ENCODE peak calls at places on chromosome 17, in four cellular contexts. V, Q, W and R are unnamed samples.

GRCh38 chr17:32495347-32496253 is 8.8 kb downstream of the CDK5R1 start:
- DNase-seq in Q (peak), V (peak), W (no peak), R (no peak)

GRCh38 chr17:61463068-61463980 is 11.1 kb downstream of the TBX4 start:
- DNase-seq in W (no peak), Q (peak), V (no peak), R (no peak)

GRCh38 chr17:50272711-50273653 is 1.3 kb upstream of the TMEM92 start:
- DNase-seq in Q (peak), W (no peak), V (peak), R (no peak)

GRCh38 chr17:35973333-35974260 is 7.7 kb downstream of the CCL16 start:
- DNase-seq in V (peak), Q (no peak), W (peak), R (no peak)

GRCh38 chr17:65467156-65467555 is 94.3 kb downstream of the AXIN2 start:
- DNase-seq in W (no peak), Q (no peak), V (no peak), R (no peak)

GRCh38 chr17:31561469-31562412 is 170.3 kb downstream of the RAB11FIP4 start:
- DNase-seq in V (no peak), W (no peak), Q (no peak), R (no peak)

GRCh38 chr17:50459756-50460155 is 8.9 kb downstream of the CHAD start:
- DNase-seq in V (no peak), W (no peak), Q (no peak), R (no peak)

GRCh38 chr17:8621585-8621984 is 8.9 kb downstream of the MYH10 start:
- DNase-seq in W (no peak), V (no peak), Q (no peak), R (no peak)

GRCh38 chr17:59365383-59365981 is 34.0 kb downstream of the YPEL2 start:
- DNase-seq in Q (no peak), V (no peak), W (no peak), R (peak)

GRCh38 chr17:12492450-12492849 is 173.2 kb upstream of the MYOCD start:
- DNase-seq in Q (no peak), V (no peak), W (no peak), R (no peak)

GRCh38 chr17:74107107-74107506 is 96.4 kb upstream of the RPL38 start:
- DNase-seq in W (no peak), Q (no peak), V (no peak), R (no peak)

GRCh38 chr17:73338050-73338491 is 26.3 kb upstream of the CDC42EP4 start:
- DNase-seq in Q (no peak), V (no peak), W (no peak), R (no peak)

GRCh38 chr17:46928472-46929261 is 5.7 kb downstream of the GOSR2 start:
- DNase-seq in V (no peak), W (no peak), Q (no peak), R (no peak)

GRCh38 chr17:9577402-9577709 is 914 bp downstream of the CFAP52 start:
- DNase-seq in W (no peak), V (no peak), Q (no peak), R (no peak)

GRCh38 chr17:78623541-78623940 is 46.3 kb upstream of the DNAH17 start:
- DNase-seq in V (no peak), W (no peak), Q (no peak), R (no peak)

GRCh38 chr17:7747586-7747985 is 30.0 kb downstream of the DNAH2 start:
- DNase-seq in V (no peak), Q (no peak), W (no peak), R (no peak)

GRCh38 chr17:62675260-62675659 is 47.8 kb downstream of the MRC2 start:
- DNase-seq in W (no peak), Q (no peak), V (no peak), R (peak)

GRCh38 chr17:63441654-63442053 is 4.5 kb downstream of the CYB561 start:
- DNase-seq in Q (no peak), W (no peak), V (no peak), R (no peak)

GRCh38 chr17:75246404-75246803 is 15.0 kb downstream of the GGA3 start:
- DNase-seq in V (no peak), W (no peak), Q (no peak), R (no peak)

GRCh38 chr17:77287432-77288068 is 146.8 kb downstream of the SEC14L1 start:
- DNase-seq in W (peak), V (peak), Q (no peak), R (peak)

GRCh38 chr17:61383689-61384201 is 15.9 kb upstream of the TBX2 start:
- DNase-seq in Q (no peak), W (no peak), V (no peak), R (no peak)

GRCh38 chr17:80646328-80646727 is 101.7 kb downstream of the RPTOR start:
- DNase-seq in V (no peak), W (no peak), Q (no peak), R (peak)

GRCh38 chr17:17304521-17304985 is 1.4 kb downstream of the NT5M start:
- DNase-seq in W (no peak), V (no peak), Q (no peak), R (no peak)

GRCh38 chr17:78105101-78105500 is 23.5 kb downstream of the TMC6 start:
- DNase-seq in V (no peak), W (no peak), Q (no peak), R (no peak)

GRCh38 chr17:49132699-49133364 is at the start of gene B4GALNT2:
- DNase-seq in V (no peak), W (no peak), Q (peak), R (no peak)

GRCh38 chr17:63116967-63117366 is 150.9 kb downstream of the TANC2 start:
- DNase-seq in W (peak), V (no peak), Q (no peak), R (no peak)

GRCh38 chr17:77022766-77023165 is 118.0 kb upstream of the SEC14L1 start:
- DNase-seq in Q (no peak), W (no peak), V (no peak), R (no peak)

GRCh38 chr17:68396795-68397536 is 60.3 kb downstream of the WIPI1 start:
- DNase-seq in Q (no peak), V (no peak), W (no peak), R (no peak)

GRCh38 chr17:68182940-68183551 is 64.8 kb upstream of the AMZ2 start:
- DNase-seq in V (no peak), W (peak), Q (no peak), R (no peak)

GRCh38 chr17:38703742-38704644 is 1.1 kb upstream of the MLLT6 start:
- DNase-seq in Q (peak), V (peak), W (peak), R (peak)

GRCh38 chr17:38967290-38967738 is at the start of gene FBXO47:
- DNase-seq in Q (peak), W (peak), V (peak), R (peak)

GRCh38 chr17:65560628-65561371 is 648 bp downstream of the AXIN2 start:
- DNase-seq in W (peak), Q (peak), V (peak), R (peak)

GRCh38 chr17:77560417-77560816 is 398.1 kb upstream of the TNRC6C start:
- DNase-seq in V (no peak), Q (no peak), W (no peak), R (no peak)

GRCh38 chr17:35684046-35684802 is 47.2 kb upstream of the RASL10B start:
- DNase-seq in Q (no peak), V (no peak), W (peak), R (no peak)

GRCh38 chr17:43879723-43880419 is 27.5 kb downstream of the MPP2 start:
- DNase-seq in Q (no peak), V (no peak), W (no peak), R (no peak)
- H3K27ac ChIP-seq in Q (no peak), V (no peak), W (no peak), R (no peak)

DNA sequence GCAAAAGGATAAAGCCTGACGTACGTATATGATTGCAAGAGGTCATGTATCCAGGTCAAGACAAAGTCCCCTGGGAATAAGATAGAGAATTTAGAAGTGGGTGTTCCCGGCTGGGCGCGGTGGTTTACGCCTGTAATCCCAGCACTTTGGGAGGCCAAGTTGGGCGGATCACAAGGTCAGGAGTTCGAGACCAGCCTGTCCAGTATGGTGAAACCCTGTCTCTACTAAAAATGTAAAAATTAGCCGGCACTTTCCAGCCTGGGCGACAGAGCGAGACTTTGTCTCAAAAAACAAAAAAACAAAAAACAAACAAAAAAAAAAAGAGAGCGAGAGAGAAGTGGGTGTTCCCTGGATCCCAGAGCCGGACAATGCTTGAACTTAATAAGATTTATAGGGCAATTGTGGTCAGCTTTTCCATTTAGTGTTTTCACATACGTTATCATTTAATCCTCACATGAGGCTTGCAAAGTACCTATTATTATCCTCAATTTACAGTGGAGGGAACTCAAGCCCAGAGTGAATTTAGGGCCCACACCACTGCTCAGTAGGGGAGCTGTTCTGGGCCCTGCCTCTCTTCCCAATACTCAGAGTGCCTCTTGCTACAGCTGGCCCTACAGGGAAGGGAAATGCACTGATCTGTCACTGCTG is 481 bp upstream of the GLTPD2 start:
- DNase-seq in Q (no peak), V (no peak), W (no peak), R (no peak)
- H3K27ac ChIP-seq in Q (peak), V (peak), W (no peak), R (peak)

GRCh38 chr17:70677783-70678647 is 508.7 kb downstream of the KCNJ2 start:
- DNase-seq in V (no peak), W (no peak), Q (no peak), R (no peak)
- H3K27ac ChIP-seq in V (no peak), W (no peak), Q (no peak), R (no peak)

GRCh38 chr17:29591737-29592624 is 951 bp upstream of the ANKRD13B start:
- DNase-seq in V (peak), Q (peak), W (peak), R (peak)
- H3K27ac ChIP-seq in V (peak), Q (peak), W (no peak), R (peak)

DNA sequence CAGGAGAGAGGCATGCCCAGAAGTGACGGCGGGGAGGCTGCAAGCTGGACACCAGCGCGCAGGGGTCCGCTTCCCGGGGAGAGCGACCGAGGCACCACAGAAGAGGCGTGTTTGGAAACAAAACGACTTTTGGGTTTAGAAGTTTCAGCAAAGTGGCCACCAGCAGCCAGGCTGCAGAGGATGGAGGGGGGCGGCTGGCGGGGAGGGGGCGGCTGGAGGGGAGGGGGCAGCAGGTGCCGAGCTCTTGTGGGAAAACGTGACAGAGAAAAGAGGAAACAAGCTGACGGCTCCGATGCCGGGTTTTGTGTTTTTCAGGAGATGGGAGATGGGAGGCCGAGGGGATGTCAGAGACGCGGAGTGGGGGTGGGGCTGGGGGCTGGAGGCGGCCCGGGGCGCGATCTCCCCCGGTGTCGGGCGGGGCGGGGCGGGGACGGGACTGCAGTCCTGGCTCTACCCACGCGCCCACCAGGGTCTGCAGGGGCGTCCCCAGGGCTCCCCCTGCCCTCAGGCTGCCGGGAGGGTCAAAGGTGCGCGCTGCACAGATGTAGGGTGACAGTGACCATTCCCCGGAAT is 32.1 kb upstream of the RPH3AL start:
- DNase-seq in W (no peak), V (no peak), Q (no peak), R (no peak)
- H3K27ac ChIP-seq in W (no peak), V (peak), Q (peak), R (no peak)

DNA sequence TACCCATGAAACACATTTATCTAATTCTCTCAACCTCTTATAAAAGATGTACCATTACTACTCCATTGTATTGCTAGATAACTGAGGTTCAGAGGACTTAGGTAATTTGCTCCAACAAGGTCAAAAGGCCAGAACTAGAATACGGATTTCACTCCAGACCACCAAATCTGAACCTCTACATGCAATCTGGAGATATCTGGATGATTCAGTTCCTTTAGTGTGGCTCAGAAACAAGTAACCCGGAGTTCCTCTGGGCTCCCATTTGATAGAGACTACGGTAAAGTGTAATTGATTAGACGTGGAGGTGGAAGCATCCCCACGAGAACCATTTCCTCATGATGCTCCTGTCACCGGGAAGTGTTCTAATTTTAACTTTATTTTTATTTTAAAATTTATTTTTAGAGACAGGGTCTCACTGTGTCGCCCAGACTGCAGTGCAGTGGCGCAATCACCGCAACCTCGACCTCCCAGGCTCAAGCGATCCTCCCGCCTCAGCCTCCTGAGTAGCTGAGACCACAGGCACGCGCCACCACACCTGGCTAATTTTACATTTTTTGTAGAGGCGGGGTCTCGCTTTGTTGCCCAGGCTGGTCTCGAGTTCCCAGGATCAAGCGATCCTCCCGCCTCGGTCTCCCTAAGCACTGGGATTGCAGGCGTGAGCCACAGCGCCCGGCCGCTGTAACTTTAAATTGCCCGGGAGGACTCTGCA is 608 bp upstream of the COX10 start:
- DNase-seq in W (no peak), V (no peak), Q (no peak), R (no peak)
- H3K27ac ChIP-seq in W (peak), V (peak), Q (peak), R (no peak)

GRCh38 chr17:40374965-40375498 is 10.5 kb upstream of the GJD3 start:
- DNase-seq in Q (peak), V (no peak), W (no peak), R (no peak)

GRCh38 chr17:40373999-40374398 is 9.5 kb upstream of the GJD3 start:
- DNase-seq in W (no peak), Q (no peak), V (no peak), R (no peak)

GRCh38 chr17:40372031-40372430 is 7.5 kb upstream of the GJD3 start:
- DNase-seq in Q (peak), V (no peak), W (no peak), R (no peak)

GRCh38 chr17:40371261-40371929 is 6.9 kb upstream of the GJD3 start:
- DNase-seq in W (no peak), V (no peak), Q (peak), R (no peak)

DNA sequence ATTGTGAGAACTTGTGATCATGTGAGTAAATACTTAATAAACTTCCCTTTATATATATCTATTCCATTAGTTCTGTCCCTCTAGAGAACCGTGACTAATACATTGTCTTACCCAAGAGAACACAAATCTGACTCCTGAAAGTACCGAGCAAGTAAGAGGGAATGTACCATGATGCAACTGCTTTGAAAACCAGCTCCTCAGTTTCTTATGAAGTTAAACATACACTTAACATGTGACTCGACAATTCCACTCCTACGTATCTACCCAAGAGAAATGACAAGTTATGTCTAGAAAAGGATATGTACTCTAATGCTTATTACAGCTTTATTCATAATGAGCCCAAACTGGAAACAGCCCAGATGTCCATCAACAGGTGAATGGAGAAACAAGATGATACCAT is 8.8 kb upstream of the GJD3 start:
- DNase-seq in V (no peak), Q (no peak), W (peak), R (no peak)
- H3K27ac ChIP-seq in V (no peak), Q (no peak), W (no peak), R (no peak)

DNA sequence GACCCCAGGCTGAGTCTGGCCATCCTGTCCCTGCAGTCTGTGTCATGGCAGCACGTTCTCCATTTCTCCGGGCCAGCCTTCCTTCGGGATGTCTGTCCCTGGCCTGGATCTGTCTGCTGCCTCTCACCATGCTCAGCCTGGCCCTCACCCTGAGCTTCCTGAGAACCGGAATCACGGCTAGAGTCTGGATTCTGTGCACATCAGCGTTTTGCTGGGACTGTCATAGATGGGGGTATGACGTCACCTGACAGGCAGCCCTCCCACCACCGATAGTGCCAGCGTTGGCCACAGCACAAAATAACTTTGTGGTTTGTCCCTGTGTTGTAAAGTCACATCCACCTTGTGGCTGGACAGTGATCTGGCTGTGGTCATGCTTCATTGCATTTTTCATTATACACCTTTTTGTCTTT is 59.2 kb downstream of the B9D1 start:
- DNase-seq in V (no peak), W (no peak), Q (peak), R (no peak)
- H3K27ac ChIP-seq in V (peak), W (no peak), Q (no peak), R (peak)